ENCODE peak calls at places on chromosomes 4 and X, in ten cellular contexts. One of them, this sample, is unnamed.

GRCh38 chr4:7985891-7986441 is 46.3 kb upstream of the AFAP1 start:
- DNase-seq in T-cell: no peak
- DNase-seq in anterior cingulate cortex: no peak
- DNase-seq in G401: peak
- DNase-seq in posterior cingulate gyrus: no peak
- DNase-seq in NCI-H82: no peak
- DNase-seq in sigmoid colon: no peak
- DNase-seq in activated CD8-positive, alpha-beta memory T cell treated with anti-CD3 and anti-CD28 coated beads, Interleukin-2, amount 50 U/mL, for 48 hours: no peak
- DNase-seq in amniotic stem cell: no peak
- DNase-seq in KBM-7: no peak
- DNase-seq in this sample: no peak

GRCh38 chr4:76361689-76362412 is 55.3 kb downstream of the STBD1 start:
- DNase-seq in activated CD8-positive, alpha-beta memory T cell treated with anti-CD3 and anti-CD28 coated beads, Interleukin-2, amount 50 U/mL, for 48 hours: no peak
- DNase-seq in anterior cingulate cortex: no peak
- DNase-seq in G401: no peak
- DNase-seq in KBM-7: no peak
- DNase-seq in T-cell: no peak
- DNase-seq in posterior cingulate gyrus: no peak
- DNase-seq in amniotic stem cell: no peak
- DNase-seq in sigmoid colon: no peak
- DNase-seq in NCI-H82: no peak
- DNase-seq in this sample: no peak

GRCh38 chr4:168868044-168868855 is 141.8 kb downstream of the CBR4 start:
- DNase-seq in amniotic stem cell: peak
- DNase-seq in sigmoid colon: no peak
- DNase-seq in T-cell: no peak
- DNase-seq in posterior cingulate gyrus: no peak
- DNase-seq in KBM-7: no peak
- DNase-seq in anterior cingulate cortex: peak
- DNase-seq in activated CD8-positive, alpha-beta memory T cell treated with anti-CD3 and anti-CD28 coated beads, Interleukin-2, amount 50 U/mL, for 48 hours: no peak
- DNase-seq in NCI-H82: peak
- DNase-seq in G401: no peak
- DNase-seq in this sample: no peak

GRCh38 chrX:136291824-136292223 is 8.9 kb upstream of the ADGRG4 start:
- DNase-seq in NCI-H82: no peak
- DNase-seq in G401: no peak
- DNase-seq in posterior cingulate gyrus: no peak
- DNase-seq in T-cell: no peak
- DNase-seq in sigmoid colon: no peak
- DNase-seq in anterior cingulate cortex: no peak
- DNase-seq in activated CD8-positive, alpha-beta memory T cell treated with anti-CD3 and anti-CD28 coated beads, Interleukin-2, amount 50 U/mL, for 48 hours: no peak
- DNase-seq in amniotic stem cell: no peak
- DNase-seq in KBM-7: no peak
- DNase-seq in this sample: no peak

GRCh38 chr4:182230256-182230655 is 12.9 kb upstream of the TENM3 start:
- DNase-seq in G401: no peak
- DNase-seq in sigmoid colon: no peak
- DNase-seq in posterior cingulate gyrus: no peak
- DNase-seq in activated CD8-positive, alpha-beta memory T cell treated with anti-CD3 and anti-CD28 coated beads, Interleukin-2, amount 50 U/mL, for 48 hours: no peak
- DNase-seq in amniotic stem cell: no peak
- DNase-seq in KBM-7: no peak
- DNase-seq in T-cell: no peak
- DNase-seq in NCI-H82: no peak
- DNase-seq in anterior cingulate cortex: no peak
- DNase-seq in this sample: no peak

GRCh38 chr4:155510771-155511170 is 134.0 kb upstream of the MAP9 start:
- DNase-seq in posterior cingulate gyrus: no peak
- DNase-seq in anterior cingulate cortex: no peak
- DNase-seq in sigmoid colon: no peak
- DNase-seq in NCI-H82: no peak
- DNase-seq in amniotic stem cell: no peak
- DNase-seq in T-cell: no peak
- DNase-seq in activated CD8-positive, alpha-beta memory T cell treated with anti-CD3 and anti-CD28 coated beads, Interleukin-2, amount 50 U/mL, for 48 hours: no peak
- DNase-seq in KBM-7: peak
- DNase-seq in G401: no peak
- DNase-seq in this sample: no peak

GRCh38 chr4:151251922-151252321 is 25.0 kb upstream of the PRSS48 start:
- DNase-seq in NCI-H82: peak
- DNase-seq in sigmoid colon: no peak
- DNase-seq in activated CD8-positive, alpha-beta memory T cell treated with anti-CD3 and anti-CD28 coated beads, Interleukin-2, amount 50 U/mL, for 48 hours: no peak
- DNase-seq in posterior cingulate gyrus: no peak
- DNase-seq in KBM-7: no peak
- DNase-seq in amniotic stem cell: no peak
- DNase-seq in T-cell: no peak
- DNase-seq in anterior cingulate cortex: no peak
- DNase-seq in G401: no peak
- DNase-seq in this sample: no peak

GRCh38 chr4:167906851-167907250 is 185.5 kb upstream of the ANXA10 start:
- DNase-seq in anterior cingulate cortex: no peak
- DNase-seq in sigmoid colon: no peak
- DNase-seq in activated CD8-positive, alpha-beta memory T cell treated with anti-CD3 and anti-CD28 coated beads, Interleukin-2, amount 50 U/mL, for 48 hours: no peak
- DNase-seq in T-cell: no peak
- DNase-seq in posterior cingulate gyrus: no peak
- DNase-seq in NCI-H82: no peak
- DNase-seq in amniotic stem cell: no peak
- DNase-seq in G401: no peak
- DNase-seq in KBM-7: no peak
- DNase-seq in this sample: no peak

GRCh38 chrX:154051210-154051810 is 31.6 kb upstream of the IRAK1 start:
- DNase-seq in anterior cingulate cortex: peak
- DNase-seq in posterior cingulate gyrus: peak
- DNase-seq in NCI-H82: peak
- DNase-seq in amniotic stem cell: peak
- DNase-seq in KBM-7: peak
- DNase-seq in G401: peak
- DNase-seq in activated CD8-positive, alpha-beta memory T cell treated with anti-CD3 and anti-CD28 coated beads, Interleukin-2, amount 50 U/mL, for 48 hours: peak
- DNase-seq in sigmoid colon: peak
- DNase-seq in T-cell: peak
- DNase-seq in this sample: no peak

GRCh38 chrX:131828482-131828881 is 194.6 kb upstream of the STK26 start:
- DNase-seq in activated CD8-positive, alpha-beta memory T cell treated with anti-CD3 and anti-CD28 coated beads, Interleukin-2, amount 50 U/mL, for 48 hours: no peak
- DNase-seq in KBM-7: peak
- DNase-seq in sigmoid colon: no peak
- DNase-seq in NCI-H82: peak
- DNase-seq in posterior cingulate gyrus: no peak
- DNase-seq in T-cell: no peak
- DNase-seq in amniotic stem cell: no peak
- DNase-seq in G401: no peak
- DNase-seq in anterior cingulate cortex: no peak
- DNase-seq in this sample: no peak

GRCh38 chrX:13763489-13763888 is 28.9 kb downstream of the OFD1 start:
- DNase-seq in anterior cingulate cortex: no peak
- DNase-seq in T-cell: no peak
- DNase-seq in activated CD8-positive, alpha-beta memory T cell treated with anti-CD3 and anti-CD28 coated beads, Interleukin-2, amount 50 U/mL, for 48 hours: no peak
- DNase-seq in NCI-H82: no peak
- DNase-seq in sigmoid colon: no peak
- DNase-seq in KBM-7: no peak
- DNase-seq in G401: no peak
- DNase-seq in amniotic stem cell: no peak
- DNase-seq in posterior cingulate gyrus: peak
- DNase-seq in this sample: no peak

GRCh38 chr4:1305781-1306455 is 16.2 kb downstream of the MAEA start:
- DNase-seq in KBM-7: no peak
- DNase-seq in anterior cingulate cortex: no peak
- DNase-seq in T-cell: peak
- DNase-seq in sigmoid colon: no peak
- DNase-seq in posterior cingulate gyrus: no peak
- DNase-seq in activated CD8-positive, alpha-beta memory T cell treated with anti-CD3 and anti-CD28 coated beads, Interleukin-2, amount 50 U/mL, for 48 hours: no peak
- DNase-seq in G401: no peak
- DNase-seq in NCI-H82: no peak
- DNase-seq in amniotic stem cell: no peak
- DNase-seq in this sample: no peak

GRCh38 chrX:16444353-16444752 is 205.6 kb upstream of the S100G start:
- DNase-seq in NCI-H82: no peak
- DNase-seq in anterior cingulate cortex: no peak
- DNase-seq in posterior cingulate gyrus: no peak
- DNase-seq in activated CD8-positive, alpha-beta memory T cell treated with anti-CD3 and anti-CD28 coated beads, Interleukin-2, amount 50 U/mL, for 48 hours: no peak
- DNase-seq in G401: peak
- DNase-seq in T-cell: no peak
- DNase-seq in sigmoid colon: no peak
- DNase-seq in KBM-7: no peak
- DNase-seq in amniotic stem cell: no peak
- DNase-seq in this sample: no peak

GRCh38 chrX:74527344-74527743 is 87.1 kb downstream of the RLIM start:
- DNase-seq in NCI-H82: no peak
- DNase-seq in sigmoid colon: no peak
- DNase-seq in T-cell: no peak
- DNase-seq in KBM-7: no peak
- DNase-seq in posterior cingulate gyrus: no peak
- DNase-seq in anterior cingulate cortex: no peak
- DNase-seq in amniotic stem cell: no peak
- DNase-seq in G401: peak
- DNase-seq in activated CD8-positive, alpha-beta memory T cell treated with anti-CD3 and anti-CD28 coated beads, Interleukin-2, amount 50 U/mL, for 48 hours: no peak
- DNase-seq in this sample: no peak

GRCh38 chr4:24322517-24322916 is 261.8 kb downstream of the DHX15 start:
- DNase-seq in G401: peak
- DNase-seq in NCI-H82: no peak
- DNase-seq in T-cell: no peak
- DNase-seq in sigmoid colon: no peak
- DNase-seq in KBM-7: no peak
- DNase-seq in amniotic stem cell: no peak
- DNase-seq in anterior cingulate cortex: peak
- DNase-seq in activated CD8-positive, alpha-beta memory T cell treated with anti-CD3 and anti-CD28 coated beads, Interleukin-2, amount 50 U/mL, for 48 hours: no peak
- DNase-seq in posterior cingulate gyrus: no peak
- DNase-seq in this sample: no peak